ENCODE peak calls at places on chromosomes 2 and 18, in ten cellular contexts. E, Y, V, I, W, M, O, G, B and P are unnamed samples.

GRCh38 chr2:105787376-105788318 is 42.9 kb downstream of the NCK2 start:
- DNase-seq in V (peak), B (no peak), E (no peak), W (no peak), Y (no peak), I (no peak), M (peak), O (no peak), G (no peak), P (peak)

GRCh38 chr2:219509780-219510511 is 4.3 kb upstream of the ASIC4 start:
- DNase-seq in I (peak), O (peak), G (peak), B (peak), E (peak), V (peak), Y (peak), M (peak), W (peak), P (peak)

GRCh38 chr2:232600053-232600773 is 33.2 kb upstream of the EFHD1 start:
- DNase-seq in E (no peak), I (no peak), Y (no peak), B (no peak), W (no peak), G (no peak), V (no peak), O (no peak), M (no peak), P (no peak)

GRCh38 chr2:112275887-112276773 is 733 bp downstream of the ZC3H6 start:
- DNase-seq in V (peak), G (peak), E (peak), I (peak), O (peak), Y (peak), B (peak), M (peak), W (peak), P (peak)

GRCh38 chr2:237964194-237964577 is 2.6 kb upstream of the UBE2F start:
- DNase-seq in W (no peak), Y (no peak), V (no peak), E (no peak), G (no peak), M (no peak), O (no peak), B (no peak), I (no peak), P (no peak)

GRCh38 chr2:70643715-70644114 is 90.1 kb upstream of the TGFA start:
- DNase-seq in G (no peak), Y (no peak), E (no peak), B (no peak), I (no peak), V (peak), M (peak), W (no peak), O (no peak), P (no peak)

GRCh38 chr2:37453024-37453423 is 108.6 kb downstream of the QPCT start:
- DNase-seq in G (no peak), M (no peak), B (no peak), W (no peak), O (no peak), E (no peak), V (no peak), Y (no peak), I (no peak), P (no peak)

GRCh38 chr2:6639870-6640639 is 225.7 kb downstream of the CMPK2 start:
- DNase-seq in Y (no peak), O (no peak), I (no peak), G (no peak), B (no peak), V (no peak), W (no peak), M (no peak), E (no peak), P (no peak)

GRCh38 chr2:234913208-234913626 is 38.6 kb upstream of the SH3BP4 start:
- DNase-seq in G (no peak), B (no peak), E (no peak), V (no peak), I (no peak), O (no peak), W (no peak), M (no peak), Y (no peak), P (peak)

GRCh38 chr2:222701709-222702108 is 30.3 kb downstream of the MOGAT1 start:
- DNase-seq in M (no peak), B (no peak), V (no peak), E (no peak), I (no peak), W (no peak), O (peak), Y (no peak), G (no peak), P (no peak)

GRCh38 chr2:166449439-166449838 is 44.6 kb downstream of the SCN7A start:
- DNase-seq in E (no peak), O (no peak), W (no peak), G (no peak), B (no peak), V (no peak), Y (no peak), I (no peak), M (no peak), P (no peak)

GRCh38 chr2:17628349-17629261 is 88.1 kb downstream of the VSNL1 start:
- DNase-seq in B (no peak), O (no peak), E (no peak), I (no peak), V (peak), M (no peak), W (no peak), G (no peak), Y (no peak), P (peak)

GRCh38 chr2:160014227-160014626 is 48.2 kb downstream of the PLA2R1 start:
- DNase-seq in B (no peak), V (no peak), G (no peak), E (no peak), Y (no peak), I (no peak), O (no peak), M (no peak), W (no peak), P (peak)

GRCh38 chr2:216677439-216678097 is 17.8 kb downstream of the IGFBP5 start:
- DNase-seq in I (no peak), B (no peak), G (no peak), O (no peak), E (no peak), Y (no peak), V (no peak), M (no peak), W (no peak), P (no peak)

GRCh38 chr18:57077786-57078552 is 68.9 kb upstream of the BOD1L2 start:
- DNase-seq in B (no peak), V (no peak), M (no peak), I (peak), G (no peak), Y (no peak), O (peak), E (no peak), W (no peak), P (no peak)

GRCh38 chr2:72040629-72041403 is 106.8 kb downstream of the CYP26B1 start:
- DNase-seq in M (no peak), W (no peak), B (no peak), E (no peak), O (no peak), I (no peak), Y (no peak), G (no peak), V (peak), P (peak)

GRCh38 chr2:196160101-196160500 is 11.3 kb downstream of the STK17B start:
- DNase-seq in O (peak), M (peak), G (peak), Y (peak), I (no peak), V (peak), E (peak), W (no peak), B (no peak), P (peak)

GRCh38 chr2:171523969-171524401 is 1.7 kb downstream of the CYBRD1 start:
- DNase-seq in V (no peak), Y (no peak), G (peak), W (no peak), I (no peak), E (no peak), O (no peak), B (no peak), M (peak), P (peak)

GRCh38 chr18:79975985-79976680 is 11.7 kb downstream of the HSBP1L1 start:
- DNase-seq in E (no peak), M (no peak), W (no peak), V (no peak), G (no peak), Y (no peak), B (no peak), O (no peak), I (no peak), P (no peak)

GRCh38 chr2:18432999-18433398 is 127.5 kb downstream of the RDH14 start:
- DNase-seq in I (no peak), W (no peak), B (no peak), G (no peak), E (no peak), V (no peak), O (no peak), Y (no peak), M (no peak), P (peak)

GRCh38 chr2:46036929-46037328 is 260.3 kb upstream of the EPAS1 start:
- DNase-seq in B (no peak), M (peak), G (no peak), E (no peak), O (no peak), Y (peak), W (no peak), I (no peak), V (peak), P (peak)

GRCh38 chr2:97716695-97717617 is 3.6 kb downstream of the ZAP70 start:
- DNase-seq in I (no peak), M (no peak), G (no peak), W (no peak), Y (no peak), E (no peak), B (no peak), O (no peak), V (no peak), P (no peak)

GRCh38 chr2:85522090-85522647 is 16.8 kb upstream of the MAT2A start:
- DNase-seq in E (no peak), V (no peak), Y (no peak), B (no peak), W (no peak), I (no peak), G (no peak), M (no peak), O (no peak), P (no peak)

GRCh38 chr18:24397131-24397693 is 412 bp downstream of the OSBPL1A start:
- DNase-seq in M (peak), V (peak), Y (peak), G (peak), I (no peak), E (peak), O (peak), B (no peak), W (peak), P (peak)

GRCh38 chr2:27683390-27684071 is 19.8 kb downstream of the SLC4A1AP start:
- DNase-seq in B (no peak), I (peak), Y (peak), V (peak), G (peak), W (peak), M (peak), E (peak), O (peak), P (peak)

GRCh38 chr2:43124667-43125057 is 101.7 kb downstream of the ZFP36L2 start:
- DNase-seq in V (no peak), O (no peak), B (no peak), G (no peak), Y (no peak), I (no peak), M (no peak), W (no peak), E (no peak), P (no peak)

GRCh38 chr2:51231071-51231470 is 199.1 kb upstream of the NRXN1 start:
- DNase-seq in Y (no peak), I (no peak), V (no peak), B (no peak), G (peak), E (no peak), W (no peak), O (no peak), M (no peak), P (no peak)

GRCh38 chr2:88177556-88177955 is 7.4 kb downstream of the THNSL2 start:
- DNase-seq in W (no peak), M (no peak), B (no peak), G (no peak), Y (no peak), I (no peak), O (no peak), V (no peak), E (no peak), P (no peak)

GRCh38 chr18:54148151-54148550 is 76.3 kb downstream of the MBD2 start:
- DNase-seq in V (no peak), E (no peak), W (no peak), O (no peak), B (no peak), M (no peak), I (no peak), Y (no peak), G (no peak), P (no peak)

GRCh38 chr2:1869987-1870386 is 125.7 kb upstream of the PXDN start:
- DNase-seq in M (no peak), W (no peak), I (no peak), E (no peak), B (no peak), G (no peak), O (no peak), Y (no peak), V (no peak), P (peak)

GRCh38 chr2:105409717-105410116 is 10.9 kb upstream of the FHL2 start:
- DNase-seq in E (no peak), G (peak), V (peak), Y (peak), O (no peak), M (peak), B (no peak), I (no peak), W (no peak), P (peak)